ENCODE peak calls at places on chromosomes 2 and 18, in four cellular contexts. C, O, A and Y are unnamed samples.

GRCh38 chr2:950627-950992 is at the start of gene SNTG2:
- DNase-seq in O (peak), A (no peak), C (no peak), Y (no peak)

GRCh38 chr2:204362603-204363002 is 182.7 kb upstream of the PARD3B start:
- DNase-seq in A (no peak), O (no peak), C (no peak), Y (no peak)

GRCh38 chr18:6452194-6452593 is 37.5 kb upstream of the L3MBTL4 start:
- DNase-seq in O (no peak), A (no peak), C (no peak), Y (no peak)

GRCh38 chr2:45331034-45331786 is 279.9 kb downstream of the SRBD1 start:
- DNase-seq in C (no peak), O (no peak), A (no peak), Y (no peak)

GRCh38 chr2:20448246-20449046 is 1.6 kb downstream of the RHOB start:
- DNase-seq in A (peak), O (no peak), C (no peak), Y (no peak)

GRCh38 chr2:207133862-207134519 is 31.8 kb downstream of the KLF7 start:
- DNase-seq in O (no peak), A (peak), C (peak), Y (peak)

GRCh38 chr2:184560603-184561002 is 37.7 kb upstream of the ZNF804A start:
- DNase-seq in A (no peak), O (no peak), C (no peak), Y (no peak)

GRCh38 chr18:39062426-39062825 is 1496.8 kb upstream of the CELF4 start:
- DNase-seq in C (no peak), A (no peak), O (no peak), Y (no peak)

GRCh38 chr2:161418275-161418714 is 2.2 kb downstream of the TBR1 start:
- DNase-seq in O (no peak), A (no peak), C (no peak), Y (no peak)

GRCh38 chr2:216211141-216211540 is 102.0 kb downstream of the XRCC5 start:
- DNase-seq in C (no peak), O (no peak), A (peak), Y (no peak)

GRCh38 chr18:63312731-63313408 is 6.7 kb downstream of the BCL2 start:
- DNase-seq in O (no peak), C (no peak), A (no peak), Y (no peak)

GRCh38 chr2:85327757-85328617 is at the start of gene TGOLN2:
- DNase-seq in C (peak), A (peak), O (peak), Y (peak)

GRCh38 chr2:153476491-153477095 is 2.0 kb downstream of the RPRM start:
- DNase-seq in A (no peak), C (no peak), O (no peak), Y (peak)

GRCh38 chr18:35971661-35972196 is 750 bp upstream of the RMP24 start:
- DNase-seq in O (no peak), A (no peak), C (no peak), Y (peak)

GRCh38 chr2:75589344-75590105 is 28.8 kb upstream of the EVA1A start:
- DNase-seq in C (peak), A (peak), O (no peak), Y (no peak)

GRCh38 chr2:110834134-110834827 is 101.9 kb downstream of the ACOXL start:
- DNase-seq in A (no peak), O (no peak), C (no peak), Y (no peak)

GRCh38 chr2:43840961-43841360 is 2.2 kb downstream of the ABCG8 start:
- DNase-seq in C (no peak), O (peak), A (no peak), Y (no peak)

GRCh38 chr2:227513113-227513512 is 41.2 kb downstream of the AGFG1 start:
- DNase-seq in O (no peak), C (no peak), A (peak), Y (no peak)

GRCh38 chr2:207584952-207585351 is 40.2 kb downstream of the METTL21A start:
- DNase-seq in O (no peak), C (no peak), A (no peak), Y (no peak)

GRCh38 chr2:85834456-85834855 is 54.3 kb downstream of the ST3GAL5 start:
- DNase-seq in O (no peak), C (no peak), A (no peak), Y (no peak)

GRCh38 chr2:128535928-128536327 is 217.3 kb upstream of the HS6ST1 start:
- DNase-seq in O (no peak), C (peak), A (peak), Y (peak)

GRCh38 chr2:216474925-216475670 is 23.5 kb upstream of the RPL37A start:
- DNase-seq in C (no peak), O (no peak), A (no peak), Y (no peak)

GRCh38 chr2:148554459-148555247 is 89.9 kb upstream of the EPC2 start:
- DNase-seq in O (no peak), C (no peak), A (no peak), Y (no peak)

GRCh38 chr2:149221002-149221401 is 109.4 kb upstream of the LYPD6 start:
- DNase-seq in O (no peak), C (no peak), A (no peak), Y (no peak)

GRCh38 chr2:142038826-142039225 is 92.0 kb downstream of the LRP1B start:
- DNase-seq in O (no peak), A (no peak), C (peak), Y (no peak)
- H3K4me3 ChIP-seq in O (no peak), A (no peak), C (no peak), Y (no peak)

GRCh38 chr2:3434654-3435053 is 55.2 kb downstream of the TRAPPC12 start:
- DNase-seq in C (no peak), O (no peak), A (no peak), Y (no peak)
- H3K4me3 ChIP-seq in C (no peak), O (no peak), A (no peak), Y (no peak)

GRCh38 chr18:31679806-31680793 is 4.3 kb downstream of the B4GALT6 start:
- DNase-seq in C (no peak), A (no peak), O (no peak), Y (no peak)
- H3K4me3 ChIP-seq in C (no peak), A (no peak), O (no peak), Y (no peak)

GRCh38 chr2:142883526-142883925 is 6.1 kb downstream of the KYNU start:
- DNase-seq in O (no peak), C (no peak), A (no peak), Y (no peak)

GRCh38 chr2:142880275-142880674 is 2.8 kb downstream of the KYNU start:
- DNase-seq in A (peak), C (peak), O (no peak), Y (no peak)

GRCh38 chr2:142879191-142879590 is 1.7 kb downstream of the KYNU start:
- DNase-seq in O (no peak), C (no peak), A (no peak), Y (no peak)

GRCh38 chr2:142878061-142878741 is 737 bp downstream of the KYNU start:
- DNase-seq in C (no peak), A (no peak), O (no peak), Y (no peak)

DNA sequence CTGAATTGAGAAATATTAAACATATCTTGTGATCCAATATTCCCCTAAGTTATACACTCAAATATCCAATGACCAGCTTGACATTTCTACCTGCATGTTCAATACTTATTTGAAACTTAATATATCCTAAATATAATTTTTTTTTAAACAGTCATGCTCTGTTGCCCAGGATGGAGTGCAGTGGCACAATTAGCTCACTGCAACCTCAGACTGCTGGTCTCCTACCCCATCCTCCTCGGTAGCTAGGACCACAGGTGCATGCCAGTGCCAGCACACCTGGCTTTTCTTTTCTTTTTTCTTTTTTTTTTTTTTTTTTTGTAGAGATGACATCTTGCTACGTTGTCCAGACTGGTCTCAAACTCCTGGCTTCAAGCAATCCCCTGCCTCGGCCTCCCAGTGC is 4.2 kb downstream of the KYNU start:
- DNase-seq in O (no peak), C (no peak), A (no peak), Y (no peak)
- H3K4me3 ChIP-seq in O (no peak), C (no peak), A (no peak), Y (no peak)

GRCh38 chr2:72803626-72804320 is 22.1 kb downstream of the EXOC6B start:
- DNase-seq in O (no peak), C (no peak), A (no peak), Y (no peak)
- H3K4me3 ChIP-seq in O (no peak), C (no peak), A (no peak), Y (no peak)

DNA sequence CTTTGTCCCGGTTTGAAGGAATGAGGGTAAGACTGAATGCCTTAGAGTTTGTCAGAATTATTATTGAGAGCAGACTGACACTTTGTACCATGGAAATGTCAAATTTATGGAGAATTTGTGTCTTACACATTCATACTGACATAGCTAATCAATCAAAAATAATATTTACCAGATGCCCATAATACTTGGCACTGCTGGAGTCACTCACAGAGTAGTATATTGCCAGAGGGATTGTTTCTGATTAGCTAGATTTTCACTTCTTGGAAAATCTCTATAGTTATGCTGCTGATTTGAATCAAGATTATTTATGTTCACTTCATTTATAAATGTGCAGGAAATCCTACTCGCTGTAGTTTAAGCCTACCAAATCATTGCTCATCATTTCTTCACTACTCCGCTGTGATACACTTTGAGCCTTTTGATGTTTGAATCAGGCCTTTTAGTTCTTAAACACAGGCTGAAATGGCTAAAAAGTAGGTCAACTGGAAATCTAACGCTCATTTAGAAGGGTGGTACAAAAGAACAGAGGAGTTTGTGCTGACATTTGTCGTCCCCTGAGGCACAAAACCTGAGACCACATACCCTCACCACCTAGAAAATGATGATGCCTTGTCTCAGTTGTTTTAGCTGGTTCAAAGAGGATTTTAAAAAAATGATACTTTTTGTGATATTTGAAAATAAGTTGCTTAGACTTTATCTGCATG is 96.0 kb upstream of the CSRNP3 start:
- DNase-seq in A (no peak), O (no peak), C (no peak), Y (no peak)
- H3K4me3 ChIP-seq in A (no peak), O (no peak), C (no peak), Y (no peak)